ENCODE peak calls at places on chromosomes 2 and 18, in eight cellular contexts. S, G, F, M, U, D, C and Y are unnamed samples.

GRCh38 chr2:112645396-112646101 is at the start of gene SLC20A1:
- DNase-seq in S (peak), G (peak), F (peak), M (peak), U (peak), D (peak), C (peak), Y (peak)

GRCh38 chr2:109173311-109174171 is 44.5 kb downstream of the SH3RF3 start:
- DNase-seq in S (peak), G (peak), F (peak), M (no peak), U (peak), D (peak), C (peak), Y (peak)

GRCh38 chr2:174263989-174264388 is 15.7 kb upstream of the OLA1 start:
- DNase-seq in S (no peak), G (peak), F (no peak), M (no peak), U (no peak), D (no peak), C (no peak), Y (no peak)

GRCh38 chr2:219570194-219570923 is 980 bp downstream of the OBSL1 start:
- DNase-seq in S (no peak), G (peak), F (no peak), M (no peak), U (peak), D (peak), C (no peak), Y (no peak)

GRCh38 chr2:237872178-237872887 is 12.9 kb downstream of the RAMP1 start:
- DNase-seq in S (no peak), G (no peak), F (no peak), M (no peak), U (peak), D (no peak), C (no peak), Y (no peak)

GRCh38 chr2:199590323-199590915 is 132.7 kb upstream of the SATB2 start:
- DNase-seq in S (no peak), G (no peak), F (no peak), M (no peak), U (no peak), D (no peak), C (no peak), Y (no peak)

GRCh38 chr2:197073270-197073669 is 146.8 kb upstream of the PGAP1 start:
- DNase-seq in S (no peak), G (no peak), F (no peak), M (no peak), U (no peak), D (no peak), C (no peak), Y (no peak)

GRCh38 chr2:69124327-69124726 is 111.3 kb downstream of the ANTXR1 start:
- DNase-seq in S (no peak), G (no peak), F (no peak), M (no peak), U (no peak), D (no peak), C (no peak), Y (no peak)

GRCh38 chr2:23549051-23549450 is 164.1 kb downstream of the KLHL29 start:
- DNase-seq in S (no peak), G (no peak), F (no peak), M (no peak), U (no peak), D (no peak), C (no peak), Y (no peak)

GRCh38 chr2:227761734-227762476 is 16.2 kb downstream of the SCYGR8 start:
- DNase-seq in S (no peak), G (no peak), F (no peak), M (no peak), U (no peak), D (no peak), C (no peak), Y (no peak)

GRCh38 chr2:95382686-95383634 is 19.5 kb upstream of the FAHD2A start:
- DNase-seq in S (no peak), G (no peak), F (no peak), M (no peak), U (no peak), D (no peak), C (no peak), Y (no peak)

GRCh38 chr2:66897181-66897580 is 462.3 kb downstream of the MEIS1 start:
- DNase-seq in S (no peak), G (peak), F (no peak), M (no peak), U (peak), D (no peak), C (peak), Y (no peak)

GRCh38 chr2:9415770-9416169 is 7.6 kb downstream of the ITGB1BP1 start:
- DNase-seq in S (no peak), G (no peak), F (no peak), M (no peak), U (no peak), D (no peak), C (no peak), Y (no peak)

GRCh38 chr18:79092869-79093268 is 23.7 kb downstream of the ATP9B start:
- DNase-seq in S (no peak), G (no peak), F (no peak), M (no peak), U (no peak), D (no peak), C (no peak), Y (no peak)

GRCh38 chr2:120861191-120861575 is 125.5 kb downstream of the GLI2 start:
- DNase-seq in S (no peak), G (no peak), F (no peak), M (no peak), U (no peak), D (no peak), C (no peak), Y (no peak)

GRCh38 chr18:59646228-59646945 is 50.8 kb downstream of the CCBE1 start:
- DNase-seq in S (no peak), G (no peak), F (no peak), M (no peak), U (no peak), D (no peak), C (no peak), Y (no peak)

GRCh38 chr2:197777823-197778407 is 7.2 kb downstream of the BOLL start:
- DNase-seq in S (no peak), G (peak), F (no peak), M (no peak), U (no peak), D (peak), C (peak), Y (no peak)

GRCh38 chr2:32783468-32783867 is 155.6 kb downstream of the TTC27 start:
- DNase-seq in S (no peak), G (no peak), F (no peak), M (no peak), U (no peak), D (no peak), C (no peak), Y (no peak)

GRCh38 chr2:24077879-24078278 is 1.8 kb upstream of the SF3B6 start:
- DNase-seq in S (no peak), G (no peak), F (no peak), M (no peak), U (no peak), D (no peak), C (no peak), Y (no peak)

GRCh38 chr2:108029912-108030311 is 43.6 kb downstream of the SLC5A7 start:
- DNase-seq in S (no peak), G (no peak), F (no peak), M (no peak), U (no peak), D (no peak), C (no peak), Y (no peak)

DNA sequence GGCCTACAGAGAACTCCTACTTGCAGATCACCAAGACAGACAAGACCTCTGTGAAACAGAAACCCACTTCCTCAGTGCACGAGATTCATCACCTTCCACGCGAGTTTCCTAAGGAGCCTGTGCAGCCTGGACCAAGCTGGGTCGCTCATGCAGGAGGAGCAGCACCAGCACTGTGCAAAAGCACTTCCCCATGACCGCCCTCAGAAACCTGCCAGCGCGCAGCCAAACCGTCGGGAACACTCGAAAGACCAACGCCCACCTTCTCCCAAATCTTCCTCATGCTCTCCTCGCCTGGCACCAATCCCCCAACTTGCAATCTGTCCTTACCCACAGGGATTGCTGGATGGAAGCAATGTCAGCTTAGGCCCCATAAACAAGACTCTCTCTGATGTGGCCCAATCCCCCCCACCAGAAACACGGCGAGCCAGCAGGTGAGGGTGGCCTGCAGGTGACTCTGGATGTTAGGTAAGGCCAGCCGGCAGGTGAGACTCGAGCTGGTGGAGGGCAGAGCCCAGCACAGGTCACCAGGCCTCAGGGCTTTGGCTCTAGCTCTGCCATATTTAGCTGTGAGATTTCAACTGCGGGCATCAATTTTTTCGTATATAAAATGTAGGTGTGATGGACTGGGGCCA is 69.4 kb downstream of the PXDN start:
- DNase-seq in S (peak), G (no peak), F (no peak), M (peak), U (no peak), D (no peak), C (no peak), Y (no peak)
- H3K4me3 ChIP-seq in S (no peak), G (no peak), F (no peak), M (no peak), U (no peak), D (no peak), C (no peak), Y (no peak)

DNA sequence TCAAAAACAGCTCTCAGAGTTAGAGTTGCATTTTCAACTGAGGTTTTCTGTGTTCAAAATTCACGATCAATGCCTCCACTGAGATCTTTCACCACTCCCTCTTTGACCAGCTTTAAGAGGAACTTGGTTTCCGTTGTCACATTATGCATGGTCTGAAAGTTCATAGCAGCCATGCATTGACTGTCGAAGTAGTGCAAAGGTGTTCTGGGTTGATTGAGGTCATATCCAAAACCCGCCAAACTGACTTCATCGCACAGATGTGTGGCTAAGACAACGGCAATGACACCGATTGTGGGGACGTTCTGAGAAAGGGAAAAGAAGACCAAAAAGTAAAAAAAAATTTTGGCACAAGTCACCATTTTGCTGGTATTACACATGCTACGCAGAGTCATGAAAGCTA is 48.7 kb downstream of the ST3GAL5 start:
- DNase-seq in S (no peak), G (no peak), F (no peak), M (no peak), U (no peak), D (no peak), C (no peak), Y (no peak)
- H3K4me3 ChIP-seq in S (no peak), G (no peak), F (no peak), M (no peak), U (no peak), D (no peak), C (no peak), Y (no peak)

GRCh38 chr2:7427293-7428060 is 510.3 kb downstream of the RNF144A start:
- DNase-seq in S (no peak), G (peak), F (no peak), M (no peak), U (no peak), D (peak), C (peak), Y (no peak)
- H3K4me3 ChIP-seq in S (no peak), G (no peak), F (no peak), M (no peak), U (no peak), D (no peak), C (no peak), Y (no peak)

GRCh38 chr2:241295326-241296095 is 20.0 kb downstream of the HDLBP start:
- DNase-seq in S (no peak), G (no peak), F (no peak), M (no peak), U (no peak), D (no peak), C (no peak), Y (no peak)
- H3K4me3 ChIP-seq in S (no peak), G (no peak), F (no peak), M (no peak), U (no peak), D (no peak), C (no peak), Y (no peak)

DNA sequence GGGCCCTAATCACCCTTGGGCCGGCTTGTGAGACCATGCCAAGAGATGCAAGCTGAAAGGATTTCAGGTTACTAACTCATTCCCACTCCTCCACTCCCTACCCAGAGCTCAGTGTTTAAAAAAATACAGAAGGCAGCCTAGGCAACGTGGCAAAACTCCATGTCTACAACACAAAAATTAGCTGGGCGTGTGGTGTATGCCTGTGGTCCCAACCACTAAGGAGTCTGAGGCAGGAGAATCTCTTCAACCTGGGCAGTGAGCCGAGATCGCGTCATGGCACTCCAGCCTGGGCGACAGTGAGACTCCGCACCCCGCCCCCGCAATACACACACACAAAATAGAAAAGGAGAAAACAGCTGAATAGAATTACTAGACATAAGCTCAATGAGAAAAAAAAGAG is 10.3 kb downstream of the IWS1 start:
- DNase-seq in S (no peak), G (peak), F (peak), M (peak), U (peak), D (no peak), C (no peak), Y (no peak)
- H3K4me3 ChIP-seq in S (no peak), G (no peak), F (no peak), M (no peak), U (no peak), D (no peak), C (no peak), Y (no peak)